ENCODE peak calls at places on chromosome 17, in seven cellular contexts. Q is epithelial cell of proximal tubule, G is sigmoid colon, D is GM12865, H is fibroblast of mammary gland, L is uterus, P is upper lobe of right lung. K is an unnamed sample.
A peak's percentile ranks its signal among the peaks of the same experiment; 100 is the strongest.

GRCh38 chr17:42553161-42553818 is 567 bp downstream of the HSD17B1 start:
- DNase-seq in Q (no peak), G (no peak), D (no peak), H (peak; percentile 78), L (peak; percentile 46), P (peak; percentile 67), K (no peak)

GRCh38 chr17:3896108-3897099 is 3.6 kb upstream of the CAMKK1 start:
- DNase-seq in Q (no peak), G (no peak), D (no peak), H (no peak), L (no peak), P (no peak), K (no peak)

GRCh38 chr17:35148144-35148543 is 527 bp downstream of the UNC45B start:
- DNase-seq in Q (no peak), G (no peak), D (no peak), H (no peak), L (no peak), P (no peak), K (no peak)

GRCh38 chr17:67528751-67529436 is 151.8 kb downstream of the PITPNC1 start:
- DNase-seq in Q (peak; percentile 56), G (peak; percentile 87), D (no peak), H (peak; percentile 96), L (peak; percentile 56), P (peak; percentile 83), K (no peak)

GRCh38 chr17:28335201-28335958 is at the start of the genes IFT20 and TNFAIP1:
- DNase-seq in Q (peak; percentile 96), G (peak; percentile 100), D (peak; percentile 100), H (peak; percentile 100), L (peak; percentile 98), P (peak; percentile 99), K (peak; percentile 99)

GRCh38 chr17:32596666-32597065 is 109.9 kb downstream of the CDK5R1 start:
- DNase-seq in Q (no peak), G (no peak), D (peak; percentile 82), H (peak; percentile 6), L (no peak), P (no peak), K (no peak)

GRCh38 chr17:79035686-79036085 is 11.7 kb downstream of the C1QTNF1 start:
- DNase-seq in Q (no peak), G (no peak), D (no peak), H (no peak), L (no peak), P (no peak), K (no peak)

GRCh38 chr17:38729886-38730525 is at the start of gene CISD3:
- DNase-seq in Q (no peak), G (peak; percentile 93), D (peak; percentile 95), H (peak; percentile 75), L (peak; percentile 86), P (peak; percentile 95), K (peak; percentile 86)

GRCh38 chr17:81197831-81198490 is 24.8 kb downstream of the CEP131 start:
- DNase-seq in Q (no peak), G (no peak), D (no peak), H (no peak), L (no peak), P (no peak), K (no peak)

GRCh38 chr17:72258711-72259110 is 137.9 kb downstream of the SOX9 start:
- DNase-seq in Q (no peak), G (no peak), D (no peak), H (no peak), L (no peak), P (no peak), K (no peak)

GRCh38 chr17:79721993-79722671 is 8.6 kb upstream of the ENPP7 start:
- DNase-seq in Q (no peak), G (no peak), D (no peak), H (no peak), L (no peak), P (no peak), K (no peak)

GRCh38 chr17:44203731-44204452 is 4.2 kb upstream of the ATXN7L3 start:
- DNase-seq in Q (no peak), G (no peak), D (peak; percentile 86), H (peak; percentile 66), L (no peak), P (no peak), K (peak; percentile 79)

GRCh38 chr17:80770881-80771611 is 220.6 kb upstream of the CHMP6 start:
- DNase-seq in Q (no peak), G (peak; percentile 63), D (no peak), H (no peak), L (no peak), P (no peak), K (no peak)

GRCh38 chr17:68649324-68649723 is 48.2 kb upstream of the FAM20A start:
- DNase-seq in Q (no peak), G (no peak), D (no peak), H (no peak), L (no peak), P (no peak), K (no peak)

GRCh38 chr17:3037259-3037658 is 26.1 kb downstream of the OR1D5 start:
- DNase-seq in Q (no peak), G (no peak), D (peak; percentile 12), H (no peak), L (no peak), P (no peak), K (no peak)

GRCh38 chr17:39170558-39170957 is 4.6 kb upstream of the ARL5C start:
- DNase-seq in Q (no peak), G (no peak), D (no peak), H (no peak), L (no peak), P (no peak), K (no peak)

GRCh38 chr17:5793899-5794298 is 209.6 kb upstream of the NLRP1 start:
- DNase-seq in Q (no peak), G (no peak), D (peak; percentile 10), H (peak; percentile 11), L (no peak), P (no peak), K (no peak)

GRCh38 chr17:21397341-21398050 is 21.3 kb downstream of the KCNJ12 start:
- DNase-seq in Q (no peak), G (peak; percentile 78), D (no peak), H (peak; percentile 71), L (peak; percentile 67), P (no peak), K (no peak)

GRCh38 chr17:80879723-80880649 is 111.7 kb upstream of the CHMP6 start:
- DNase-seq in Q (no peak), G (peak; percentile 46), D (no peak), H (no peak), L (no peak), P (peak; percentile 59), K (no peak)

GRCh38 chr17:79563237-79564013 is 47.4 kb downstream of the RBFOX3 start:
- DNase-seq in Q (no peak), G (peak; percentile 19), D (no peak), H (peak; percentile 58), L (no peak), P (no peak), K (no peak)

GRCh38 chr17:42908872-42909700 is 8.5 kb downstream of the G6PC1 start:
- DNase-seq in Q (no peak), G (no peak), D (no peak), H (no peak), L (no peak), P (no peak), K (no peak)

GRCh38 chr17:58309918-58310259 is 18.7 kb downstream of the TSPOAP1 start:
- DNase-seq in Q (no peak), G (no peak), D (no peak), H (no peak), L (no peak), P (no peak), K (no peak)

GRCh38 chr17:17741346-17742023 is 60.2 kb downstream of the RAI1 start:
- DNase-seq in Q (no peak), G (no peak), D (no peak), H (no peak), L (no peak), P (no peak), K (no peak)

GRCh38 chr17:77376795-77377751 is 236.3 kb downstream of the SEC14L1 start:
- DNase-seq in Q (no peak), G (peak; percentile 78), D (no peak), H (no peak), L (no peak), P (peak; percentile 75), K (no peak)

GRCh38 chr17:17453088-17453487 is 23.7 kb upstream of the MED9 start:
- DNase-seq in Q (no peak), G (no peak), D (no peak), H (no peak), L (no peak), P (no peak), K (no peak)

GRCh38 chr17:74852237-74853047 is 7.2 kb downstream of the GRIN2C start:
- DNase-seq in Q (no peak), G (no peak), D (peak; percentile 55), H (no peak), L (no peak), P (no peak), K (peak; percentile 80)

GRCh38 chr17:82236142-82236971 is 7.5 kb downstream of the SLC16A3 start:
- DNase-seq in Q (no peak), G (peak; percentile 89), D (peak; percentile 62), H (peak; percentile 61), L (peak; percentile 64), P (peak; percentile 85), K (peak; percentile 47)

GRCh38 chr17:78779848-78780247 is 2.2 kb downstream of the CYTH1 start:
- DNase-seq in Q (no peak), G (peak; percentile 44), D (peak; percentile 89), H (no peak), L (no peak), P (peak; percentile 43), K (peak; percentile 52)

GRCh38 chr17:77804796-77805426 is 153.6 kb upstream of the TNRC6C start:
- DNase-seq in Q (no peak), G (peak; percentile 55), D (no peak), H (no peak), L (no peak), P (no peak), K (no peak)

GRCh38 chr17:73292031-73292531 is 19.7 kb downstream of the CDC42EP4 start:
- DNase-seq in Q (peak; percentile 91), G (peak; percentile 87), D (no peak), H (peak; percentile 86), L (no peak), P (no peak), K (no peak)
- H3K4me3 ChIP-seq in Q (peak overlapping the region; percentile 22), G (no peak overlapping the region), D (peak overlapping the region; percentile 57), H (peak overlapping the region; percentile 7), L (no peak overlapping the region), P (no peak overlapping the region), K (no peak overlapping the region)

GRCh38 chr17:65561394-65562205 is at the start of gene AXIN2:
- DNase-seq in Q (no peak), G (peak; percentile 95), D (peak; percentile 92), H (peak; percentile 84), L (peak; percentile 92), P (peak; percentile 95), K (peak; percentile 77)
- H3K4me3 ChIP-seq in Q (peak within 1 kb of the TSS; percentile 86), G (peak within 1 kb of the TSS; percentile 85), D (peak within 1 kb of the TSS; percentile 63), H (peak within 1 kb of the TSS; percentile 60), L (peak within 1 kb of the TSS; percentile 57), P (no peak within 1 kb of the TSS), K (peak within 1 kb of the TSS; percentile 64)

GRCh38 chr17:1087381-1088241 is 90.7 kb downstream of the TIMM22 start:
- DNase-seq in Q (peak; percentile 50), G (peak; percentile 85), D (no peak), H (no peak), L (peak; percentile 66), P (peak; percentile 87), K (no peak)
- H3K4me3 ChIP-seq in Q (peak overlapping the region; percentile 27), G (no peak overlapping the region), D (no peak overlapping the region), H (no peak overlapping the region), L (no peak overlapping the region), P (no peak overlapping the region), K (no peak overlapping the region)

DNA sequence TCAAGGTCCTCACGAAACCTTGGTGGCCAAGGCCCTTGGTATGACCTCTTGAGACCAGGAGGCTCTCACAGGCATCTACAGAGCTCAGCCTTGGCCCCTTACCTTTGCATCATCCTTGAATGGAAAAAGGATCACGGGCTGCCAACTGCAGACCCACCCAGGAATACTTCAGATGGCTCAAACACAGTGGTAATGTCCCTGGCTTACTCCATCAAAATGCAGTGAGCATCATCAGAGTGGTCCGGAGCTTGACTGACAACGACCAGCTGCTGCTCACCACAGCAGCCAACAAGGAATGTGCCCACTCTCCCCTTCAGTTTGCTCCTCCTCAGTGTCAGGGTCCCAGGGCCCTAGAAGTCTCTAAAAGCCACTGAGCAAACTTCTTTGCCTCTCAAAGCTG is 17.6 kb upstream of the MYH3 start:
- DNase-seq in Q (no peak), G (no peak), D (no peak), H (no peak), L (no peak), P (no peak), K (no peak)
- H3K4me3 ChIP-seq in Q (no peak overlapping the region), G (no peak overlapping the region), D (no peak overlapping the region), H (no peak overlapping the region), L (no peak overlapping the region), P (no peak overlapping the region), K (no peak overlapping the region)

K was measured in CD4-positive, CD25-positive, alpha-beta regulatory T cell.